ENCODE peak calls at places on chromosome 7, in four cellular contexts. P is psoas muscle, K is omental fat pad, D is GM12878. A is an unnamed sample.

GRCh38 chr7:16975712-16976111 is 93.9 kb upstream of the AGR3 start:
- DNase-seq in P (no peak), K (no peak), D (no peak), A (no peak)

GRCh38 chr7:106170216-106170615 is 58.1 kb upstream of the SYPL1 start:
- DNase-seq in P (no peak), K (no peak), D (no peak), A (no peak)

GRCh38 chr7:2040893-2041270 is 191.9 kb downstream of the MAD1L1 start:
- DNase-seq in P (peak; percentile 19), K (no peak), D (no peak), A (no peak)

GRCh38 chr7:74522281-74522905 is 68.7 kb downstream of the GTF2IRD1 start:
- DNase-seq in P (no peak), K (no peak), D (no peak), A (no peak)

GRCh38 chr7:93055543-93056107 is 62.2 kb downstream of the SAMD9 start:
- DNase-seq in P (no peak), K (no peak), D (no peak), A (no peak)

GRCh38 chr7:8176370-8177081 is 85.4 kb downstream of the ICA1 start:
- DNase-seq in P (no peak), K (no peak), D (peak; percentile 96), A (no peak)

GRCh38 chr7:155865830-155866545 is 53.7 kb upstream of the SHH start:
- DNase-seq in P (peak; percentile 24), K (peak; percentile 17), D (no peak), A (no peak)

GRCh38 chr7:66307591-66308215 is 102.6 kb downstream of the TPST1 start:
- DNase-seq in P (no peak), K (no peak), D (no peak), A (no peak)

GRCh38 chr7:51318886-51319579 is 2.4 kb upstream of the COBL start:
- DNase-seq in P (no peak), K (no peak), D (no peak), A (no peak)

GRCh38 chr7:105497016-105497415 is 25.1 kb downstream of the PUS7 start:
- DNase-seq in P (no peak), K (no peak), D (no peak), A (no peak)

GRCh38 chr7:69800495-69800894 is 202.2 kb downstream of the AUTS2 start:
- DNase-seq in P (no peak), K (no peak), D (no peak), A (no peak)

GRCh38 chr7:99079104-99079503 is 64.8 kb downstream of the SMURF1 start:
- DNase-seq in P (no peak), K (no peak), D (no peak), A (no peak)

GRCh38 chr7:151053091-151053490 is 4.6 kb downstream of the CDK5 start:
- DNase-seq in P (no peak), K (no peak), D (no peak), A (no peak)

GRCh38 chr7:79692015-79692414 is 238.5 kb upstream of the MAGI2 start:
- DNase-seq in P (no peak), K (no peak), D (no peak), A (no peak)

GRCh38 chr7:98399903-98400537 is 870 bp downstream of the BAIAP2L1 start:
- DNase-seq in P (no peak), K (no peak), D (no peak), A (no peak)

GRCh38 chr7:17599733-17600685 is 301.6 kb downstream of the AHR start:
- DNase-seq in P (no peak), K (no peak), D (no peak), A (no peak)

GRCh38 chr7:127448566-127448965 is 56.1 kb upstream of the ZNF800 start:
- DNase-seq in P (no peak), K (no peak), D (no peak), A (no peak)

GRCh38 chr7:46586406-46586805 is 665.3 kb upstream of the IGFBP3 start:
- DNase-seq in P (no peak), K (no peak), D (no peak), A (no peak)

GRCh38 chr7:1290262-1291039 is 57.8 kb downstream of the UNCX start:
- DNase-seq in P (peak; percentile 54), K (no peak), D (no peak), A (no peak)

GRCh38 chr7:125126376-125126775 is 196.8 kb upstream of the POT1 start:
- DNase-seq in P (no peak), K (no peak), D (no peak), A (no peak)

GRCh38 chr7:55522268-55522902 is 49.9 kb downstream of the VOPP1 start:
- DNase-seq in P (no peak), K (no peak), D (no peak), A (no peak)

GRCh38 chr7:37216156-37216839 is 232.4 kb downstream of the ELMO1 start:
- DNase-seq in P (no peak), K (no peak), D (no peak), A (no peak)

GRCh38 chr7:23759556-23760391 is 49.8 kb downstream of the STK31 start:
- DNase-seq in P (no peak), K (no peak), D (no peak), A (no peak)

GRCh38 chr7:51351661-51352060 is 35.1 kb upstream of the COBL start:
- DNase-seq in P (no peak), K (no peak), D (no peak), A (no peak)

GRCh38 chr7:20348408-20348807 is 17.7 kb downstream of the ITGB8 start:
- DNase-seq in P (no peak), K (no peak), D (no peak), A (no peak)
- TF ChIP-seq CTCF in P (no peak), K (no peak), D (no peak), A (no peak)

GRCh38 chr7:109456116-109456515 is 886.4 kb downstream of the DNAJB9 start:
- DNase-seq in P (no peak), K (no peak), D (no peak), A (no peak)
- TF ChIP-seq CTCF in P (no peak), K (no peak), D (no peak), A (no peak)

DNA sequence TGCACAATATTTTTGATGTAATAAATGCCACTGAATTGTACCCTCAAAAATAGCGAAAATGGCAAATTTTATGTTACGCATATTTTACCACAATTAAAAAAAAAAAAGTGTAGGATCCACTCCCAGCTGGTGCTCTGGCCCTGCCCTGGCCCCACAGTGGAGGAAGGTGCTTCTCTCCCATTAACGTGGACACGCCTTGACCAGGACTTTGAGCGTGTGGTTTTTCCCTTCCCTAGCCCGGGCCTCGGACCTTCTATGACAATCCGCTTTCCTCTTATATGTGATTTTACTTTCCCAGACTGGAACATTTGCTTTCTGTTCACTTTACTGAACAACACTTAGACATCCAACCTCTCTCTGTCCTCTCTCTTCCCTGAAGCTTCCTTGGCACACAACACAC is 29.7 kb upstream of the OCM start:
- DNase-seq in P (no peak), K (no peak), D (no peak), A (no peak)
- TF ChIP-seq CTCF in P (no peak), K (no peak), D (no peak), A (no peak)

GRCh38 chr7:44964831-44965440 is 13.9 kb downstream of the MYO1G start:
- DNase-seq in P (no peak), K (no peak), D (no peak), A (no peak)

GRCh38 chr7:44961844-44962482 is 16.9 kb downstream of the MYO1G start:
- DNase-seq in P (no peak), K (no peak), D (no peak), A (no peak)

GRCh38 chr7:44963526-44964290 is 15.1 kb downstream of the MYO1G start:
- DNase-seq in P (no peak), K (no peak), D (no peak), A (no peak)

GRCh38 chr7:44964384-44964830 is 14.4 kb downstream of the MYO1G start:
- DNase-seq in P (no peak), K (no peak), D (no peak), A (no peak)

GRCh38 chr7:44962483-44963251 is 16.1 kb downstream of the MYO1G start:
- DNase-seq in P (no peak), K (no peak), D (no peak), A (no peak)
- TF ChIP-seq CTCF in P (no peak), K (no peak), D (no peak), A (no peak)